ENCODE peak calls at places on chromosomes 1 and 21, in seven cellular contexts. One of them, this sample, is unnamed.

GRCh38 chr1:215287362-215287761 is 204.8 kb downstream of the KCNK2 start:
- DNase-seq in endothelial cell: no peak
- DNase-seq in foreskin fibroblast: peak; percentile 39
- DNase-seq in left ventricle myocardium inferior: no peak
- DNase-seq in MM.1S: no peak
- DNase-seq in fibroblast of pulmonary artery: no peak
- DNase-seq in fibroblast of lung: no peak
- DNase-seq in this sample: no peak

GRCh38 chr1:183075861-183076260 is 52.6 kb downstream of the LAMC1 start:
- DNase-seq in endothelial cell: no peak
- DNase-seq in foreskin fibroblast: no peak
- DNase-seq in left ventricle myocardium inferior: no peak
- DNase-seq in MM.1S: no peak
- DNase-seq in fibroblast of pulmonary artery: peak; percentile 42
- DNase-seq in fibroblast of lung: peak; percentile 34
- DNase-seq in this sample: no peak

GRCh38 chr1:72649211-72649888 is 367.0 kb upstream of the NEGR1 start:
- DNase-seq in endothelial cell: no peak
- DNase-seq in foreskin fibroblast: no peak
- DNase-seq in left ventricle myocardium inferior: no peak
- DNase-seq in MM.1S: no peak
- DNase-seq in fibroblast of pulmonary artery: no peak
- DNase-seq in fibroblast of lung: no peak
- DNase-seq in this sample: no peak

GRCh38 chr21:33655591-33656221 is 13.4 kb downstream of the ITSN1 start:
- DNase-seq in endothelial cell: no peak
- DNase-seq in foreskin fibroblast: peak; percentile 69
- DNase-seq in left ventricle myocardium inferior: no peak
- DNase-seq in MM.1S: no peak
- DNase-seq in fibroblast of pulmonary artery: peak; percentile 90
- DNase-seq in fibroblast of lung: peak; percentile 98
- DNase-seq in this sample: no peak

GRCh38 chr1:246425139-246425794 is 81.8 kb downstream of the SMYD3 start:
- DNase-seq in endothelial cell: no peak
- DNase-seq in foreskin fibroblast: no peak
- DNase-seq in left ventricle myocardium inferior: no peak
- DNase-seq in MM.1S: no peak
- DNase-seq in fibroblast of pulmonary artery: no peak
- DNase-seq in fibroblast of lung: peak; percentile 20
- DNase-seq in this sample: no peak

GRCh38 chr1:197041486-197042353 is 25.3 kb downstream of the F13B start:
- DNase-seq in endothelial cell: no peak
- DNase-seq in foreskin fibroblast: no peak
- DNase-seq in left ventricle myocardium inferior: no peak
- DNase-seq in MM.1S: peak; percentile 79
- DNase-seq in fibroblast of pulmonary artery: no peak
- DNase-seq in fibroblast of lung: no peak
- DNase-seq in this sample: no peak

GRCh38 chr1:211326528-211327340 is at the start of gene TRAF5:
- DNase-seq in endothelial cell: peak; percentile 60
- DNase-seq in foreskin fibroblast: peak; percentile 72
- DNase-seq in left ventricle myocardium inferior: peak; percentile 57
- DNase-seq in MM.1S: peak; percentile 72
- DNase-seq in fibroblast of pulmonary artery: peak; percentile 59
- DNase-seq in fibroblast of lung: peak; percentile 58
- DNase-seq in this sample: peak; percentile 35

GRCh38 chr1:206866062-206866461 is 639 bp downstream of the IL20 start:
- DNase-seq in endothelial cell: no peak
- DNase-seq in foreskin fibroblast: no peak
- DNase-seq in left ventricle myocardium inferior: no peak
- DNase-seq in MM.1S: no peak
- DNase-seq in fibroblast of pulmonary artery: peak; percentile 79
- DNase-seq in fibroblast of lung: peak; percentile 39
- DNase-seq in this sample: no peak

GRCh38 chr1:45815667-45816458 is 12.5 kb downstream of the MAST2 start:
- DNase-seq in endothelial cell: no peak
- DNase-seq in foreskin fibroblast: peak; percentile 73
- DNase-seq in left ventricle myocardium inferior: no peak
- DNase-seq in MM.1S: no peak
- DNase-seq in fibroblast of pulmonary artery: peak; percentile 44
- DNase-seq in fibroblast of lung: peak; percentile 37
- DNase-seq in this sample: no peak

GRCh38 chr1:81617308-81618027 is 183.3 kb upstream of the ADGRL2 start:
- DNase-seq in endothelial cell: no peak
- DNase-seq in foreskin fibroblast: peak; percentile 48
- DNase-seq in left ventricle myocardium inferior: no peak
- DNase-seq in MM.1S: no peak
- DNase-seq in fibroblast of pulmonary artery: peak; percentile 33
- DNase-seq in fibroblast of lung: no peak
- DNase-seq in this sample: no peak

GRCh38 chr1:94646786-94647555 is 105.4 kb upstream of the F3 start:
- DNase-seq in endothelial cell: no peak
- DNase-seq in foreskin fibroblast: peak; percentile 31
- DNase-seq in left ventricle myocardium inferior: no peak
- DNase-seq in MM.1S: no peak
- DNase-seq in fibroblast of pulmonary artery: peak; percentile 70
- DNase-seq in fibroblast of lung: peak; percentile 71
- DNase-seq in this sample: no peak

GRCh38 chr1:157960773-157961172 is 32.7 kb upstream of the KIRREL1 start:
- DNase-seq in endothelial cell: no peak
- DNase-seq in foreskin fibroblast: no peak
- DNase-seq in left ventricle myocardium inferior: no peak
- DNase-seq in MM.1S: no peak
- DNase-seq in fibroblast of pulmonary artery: no peak
- DNase-seq in fibroblast of lung: no peak
- DNase-seq in this sample: no peak
- TF ChIP-seq CTCF in endothelial cell: no peak
- TF ChIP-seq CTCF in foreskin fibroblast: no peak
- TF ChIP-seq CTCF in left ventricle myocardium inferior: no peak
- TF ChIP-seq CTCF in MM.1S: peak; percentile 11
- TF ChIP-seq CTCF in fibroblast of pulmonary artery: no peak
- TF ChIP-seq CTCF in fibroblast of lung: no peak
- TF ChIP-seq CTCF in this sample: no peak

GRCh38 chr1:170931650-170932049 is 3.7 kb upstream of the MROH9 start:
- DNase-seq in endothelial cell: no peak
- DNase-seq in foreskin fibroblast: no peak
- DNase-seq in left ventricle myocardium inferior: no peak
- DNase-seq in MM.1S: no peak
- DNase-seq in fibroblast of pulmonary artery: no peak
- DNase-seq in fibroblast of lung: no peak
- DNase-seq in this sample: no peak
- TF ChIP-seq CTCF in endothelial cell: no peak
- TF ChIP-seq CTCF in foreskin fibroblast: no peak
- TF ChIP-seq CTCF in left ventricle myocardium inferior: no peak
- TF ChIP-seq CTCF in MM.1S: peak; percentile 13
- TF ChIP-seq CTCF in fibroblast of pulmonary artery: no peak
- TF ChIP-seq CTCF in fibroblast of lung: no peak
- TF ChIP-seq CTCF in this sample: peak; percentile 18

GRCh38 chr1:62561306-62561705 is 36.0 kb upstream of the ANGPTL3 start:
- DNase-seq in endothelial cell: no peak
- DNase-seq in foreskin fibroblast: no peak
- DNase-seq in left ventricle myocardium inferior: no peak
- DNase-seq in MM.1S: no peak
- DNase-seq in fibroblast of pulmonary artery: no peak
- DNase-seq in fibroblast of lung: no peak
- DNase-seq in this sample: no peak
- TF ChIP-seq CTCF in endothelial cell: no peak
- TF ChIP-seq CTCF in foreskin fibroblast: no peak
- TF ChIP-seq CTCF in left ventricle myocardium inferior: no peak
- TF ChIP-seq CTCF in MM.1S: no peak
- TF ChIP-seq CTCF in fibroblast of pulmonary artery: no peak
- TF ChIP-seq CTCF in fibroblast of lung: no peak
- TF ChIP-seq CTCF in this sample: no peak

GRCh38 chr1:79355073-79355472 is 348.5 kb upstream of the ADGRL4 start:
- DNase-seq in endothelial cell: no peak
- DNase-seq in foreskin fibroblast: peak; percentile 73
- DNase-seq in left ventricle myocardium inferior: no peak
- DNase-seq in MM.1S: no peak
- DNase-seq in fibroblast of pulmonary artery: peak; percentile 58
- DNase-seq in fibroblast of lung: peak; percentile 67
- DNase-seq in this sample: no peak

GRCh38 chr1:79353224-79353623 is 346.7 kb upstream of the ADGRL4 start:
- DNase-seq in endothelial cell: peak; percentile 53
- DNase-seq in foreskin fibroblast: peak; percentile 77
- DNase-seq in left ventricle myocardium inferior: no peak
- DNase-seq in MM.1S: peak; percentile 26
- DNase-seq in fibroblast of pulmonary artery: peak; percentile 80
- DNase-seq in fibroblast of lung: peak; percentile 52
- DNase-seq in this sample: no peak
- TF ChIP-seq CTCF in endothelial cell: peak; percentile 42
- TF ChIP-seq CTCF in foreskin fibroblast: peak; percentile 50
- TF ChIP-seq CTCF in left ventricle myocardium inferior: peak; percentile 56
- TF ChIP-seq CTCF in MM.1S: peak; percentile 52
- TF ChIP-seq CTCF in fibroblast of pulmonary artery: peak; percentile 58
- TF ChIP-seq CTCF in fibroblast of lung: peak; percentile 47
- TF ChIP-seq CTCF in this sample: peak; percentile 60

GRCh38 chr21:31475223-31475622 is 131.2 kb upstream of the TIAM1 start:
- DNase-seq in endothelial cell: no peak
- DNase-seq in foreskin fibroblast: no peak
- DNase-seq in left ventricle myocardium inferior: no peak
- DNase-seq in MM.1S: no peak
- DNase-seq in fibroblast of pulmonary artery: no peak
- DNase-seq in fibroblast of lung: no peak
- DNase-seq in this sample: no peak

GRCh38 chr21:31473685-31474345 is 129.8 kb upstream of the TIAM1 start:
- DNase-seq in endothelial cell: no peak
- DNase-seq in foreskin fibroblast: no peak
- DNase-seq in left ventricle myocardium inferior: no peak
- DNase-seq in MM.1S: no peak
- DNase-seq in fibroblast of pulmonary artery: peak; percentile 5
- DNase-seq in fibroblast of lung: peak; percentile 13
- DNase-seq in this sample: no peak

GRCh38 chr21:31479222-31479621 is 135.2 kb upstream of the TIAM1 start:
- DNase-seq in endothelial cell: no peak
- DNase-seq in foreskin fibroblast: no peak
- DNase-seq in left ventricle myocardium inferior: no peak
- DNase-seq in MM.1S: no peak
- DNase-seq in fibroblast of pulmonary artery: no peak
- DNase-seq in fibroblast of lung: no peak
- DNase-seq in this sample: no peak

GRCh38 chr21:31479714-31480113 is 135.7 kb upstream of the TIAM1 start:
- DNase-seq in endothelial cell: no peak
- DNase-seq in foreskin fibroblast: no peak
- DNase-seq in left ventricle myocardium inferior: no peak
- DNase-seq in MM.1S: no peak
- DNase-seq in fibroblast of pulmonary artery: no peak
- DNase-seq in fibroblast of lung: no peak
- DNase-seq in this sample: no peak

GRCh38 chr21:31476551-31477120 is 132.6 kb upstream of the TIAM1 start:
- DNase-seq in endothelial cell: no peak
- DNase-seq in foreskin fibroblast: no peak
- DNase-seq in left ventricle myocardium inferior: no peak
- DNase-seq in MM.1S: no peak
- DNase-seq in fibroblast of pulmonary artery: peak; percentile 8
- DNase-seq in fibroblast of lung: peak; percentile 7
- DNase-seq in this sample: no peak
- TF ChIP-seq CTCF in endothelial cell: no peak
- TF ChIP-seq CTCF in foreskin fibroblast: no peak
- TF ChIP-seq CTCF in left ventricle myocardium inferior: peak; percentile 32
- TF ChIP-seq CTCF in MM.1S: no peak
- TF ChIP-seq CTCF in fibroblast of pulmonary artery: peak; percentile 7
- TF ChIP-seq CTCF in fibroblast of lung: peak; percentile 5
- TF ChIP-seq CTCF in this sample: no peak

GRCh38 chr1:66712819-66713218 is 39.4 kb upstream of the DYNLT5 start:
- DNase-seq in endothelial cell: no peak
- DNase-seq in foreskin fibroblast: no peak
- DNase-seq in left ventricle myocardium inferior: no peak
- DNase-seq in MM.1S: no peak
- DNase-seq in fibroblast of pulmonary artery: no peak
- DNase-seq in fibroblast of lung: no peak
- DNase-seq in this sample: no peak

GRCh38 chr1:66711420-66711819 is 40.8 kb upstream of the DYNLT5 start:
- DNase-seq in endothelial cell: no peak
- DNase-seq in foreskin fibroblast: peak; percentile 43
- DNase-seq in left ventricle myocardium inferior: no peak
- DNase-seq in MM.1S: no peak
- DNase-seq in fibroblast of pulmonary artery: peak; percentile 42
- DNase-seq in fibroblast of lung: peak; percentile 5
- DNase-seq in this sample: no peak
- TF ChIP-seq CTCF in endothelial cell: no peak
- TF ChIP-seq CTCF in foreskin fibroblast: peak; percentile 21
- TF ChIP-seq CTCF in left ventricle myocardium inferior: peak; percentile 32
- TF ChIP-seq CTCF in MM.1S: peak; percentile 14
- TF ChIP-seq CTCF in fibroblast of pulmonary artery: peak; percentile 41
- TF ChIP-seq CTCF in fibroblast of lung: peak; percentile 26
- TF ChIP-seq CTCF in this sample: no peak

GRCh38 chr1:52364235-52364839 is 1.7 kb downstream of the CC2D1B start:
- DNase-seq in endothelial cell: no peak
- DNase-seq in foreskin fibroblast: no peak
- DNase-seq in left ventricle myocardium inferior: no peak
- DNase-seq in MM.1S: no peak
- DNase-seq in fibroblast of pulmonary artery: no peak
- DNase-seq in fibroblast of lung: no peak
- DNase-seq in this sample: no peak
- TF ChIP-seq CTCF in endothelial cell: no peak
- TF ChIP-seq CTCF in foreskin fibroblast: no peak
- TF ChIP-seq CTCF in left ventricle myocardium inferior: no peak
- TF ChIP-seq CTCF in MM.1S: peak; percentile 3
- TF ChIP-seq CTCF in fibroblast of pulmonary artery: no peak
- TF ChIP-seq CTCF in fibroblast of lung: no peak
- TF ChIP-seq CTCF in this sample: no peak

GRCh38 chr1:150484861-150485260 is 2.4 kb upstream of the TARS2 start:
- DNase-seq in endothelial cell: no peak
- DNase-seq in foreskin fibroblast: peak; percentile 62
- DNase-seq in left ventricle myocardium inferior: no peak
- DNase-seq in MM.1S: no peak
- DNase-seq in fibroblast of pulmonary artery: peak; percentile 51
- DNase-seq in fibroblast of lung: peak; percentile 40
- DNase-seq in this sample: no peak
- TF ChIP-seq CTCF in endothelial cell: no peak
- TF ChIP-seq CTCF in foreskin fibroblast: peak; percentile 40
- TF ChIP-seq CTCF in left ventricle myocardium inferior: no peak
- TF ChIP-seq CTCF in MM.1S: peak; percentile 32
- TF ChIP-seq CTCF in fibroblast of pulmonary artery: peak; percentile 38
- TF ChIP-seq CTCF in fibroblast of lung: peak; percentile 23
- TF ChIP-seq CTCF in this sample: no peak

GRCh38 chr1:205749094-205749825 is 722 bp downstream of the NUCKS1 start:
- DNase-seq in endothelial cell: peak; percentile 95
- DNase-seq in foreskin fibroblast: peak; percentile 98
- DNase-seq in left ventricle myocardium inferior: peak; percentile 96
- DNase-seq in MM.1S: peak; percentile 96
- DNase-seq in fibroblast of pulmonary artery: peak; percentile 97
- DNase-seq in fibroblast of lung: peak; percentile 96
- DNase-seq in this sample: peak; percentile 91

GRCh38 chr1:205750683-205751651 is 985 bp upstream of the NUCKS1 start:
- DNase-seq in endothelial cell: no peak
- DNase-seq in foreskin fibroblast: peak; percentile 49
- DNase-seq in left ventricle myocardium inferior: no peak
- DNase-seq in MM.1S: no peak
- DNase-seq in fibroblast of pulmonary artery: no peak
- DNase-seq in fibroblast of lung: peak; percentile 12
- DNase-seq in this sample: no peak

GRCh38 chr1:205746757-205747412 is 3.1 kb downstream of the NUCKS1 start:
- DNase-seq in endothelial cell: no peak
- DNase-seq in foreskin fibroblast: peak; percentile 6
- DNase-seq in left ventricle myocardium inferior: no peak
- DNase-seq in MM.1S: no peak
- DNase-seq in fibroblast of pulmonary artery: no peak
- DNase-seq in fibroblast of lung: no peak
- DNase-seq in this sample: no peak

GRCh38 chr1:205748398-205749093 is 1.4 kb downstream of the NUCKS1 start:
- DNase-seq in endothelial cell: no peak
- DNase-seq in foreskin fibroblast: peak; percentile 60
- DNase-seq in left ventricle myocardium inferior: no peak
- DNase-seq in MM.1S: peak; percentile 31
- DNase-seq in fibroblast of pulmonary artery: peak; percentile 94
- DNase-seq in fibroblast of lung: peak; percentile 69
- DNase-seq in this sample: no peak

GRCh38 chr1:205749826-205750682 is at the start of gene NUCKS1:
- DNase-seq in endothelial cell: peak; percentile 90
- DNase-seq in foreskin fibroblast: peak; percentile 99
- DNase-seq in left ventricle myocardium inferior: peak; percentile 98
- DNase-seq in MM.1S: peak; percentile 100
- DNase-seq in fibroblast of pulmonary artery: peak; percentile 100
- DNase-seq in fibroblast of lung: peak; percentile 100
- DNase-seq in this sample: peak; percentile 89
- TF ChIP-seq CTCF in endothelial cell: no peak
- TF ChIP-seq CTCF in foreskin fibroblast: peak; percentile 6
- TF ChIP-seq CTCF in left ventricle myocardium inferior: peak; percentile 53
- TF ChIP-seq CTCF in MM.1S: no peak
- TF ChIP-seq CTCF in fibroblast of pulmonary artery: no peak
- TF ChIP-seq CTCF in fibroblast of lung: peak; percentile 39
- TF ChIP-seq CTCF in this sample: peak; percentile 21

This sample was measured in progenitor cell of endocrine pancreas.